ENCODE peak calls at places on chromosome 2, in five cellular contexts. One of them, this sample, is unnamed.

GRCh38 chr2:55500025-55500424 is 19.5 kb upstream of the CFAP36 start:
- DNase-seq in HepG2: peak; percentile 13
- DNase-seq in CD8-positive, alpha-beta T cell: no peak
- DNase-seq in prostate gland: no peak
- DNase-seq in OCI-LY7: no peak
- DNase-seq in this sample: no peak

GRCh38 chr2:38997784-38998183 is 108.1 kb downstream of the ARHGEF33 start:
- DNase-seq in CD8-positive, alpha-beta T cell: no peak
- DNase-seq in HepG2: peak; percentile 14
- DNase-seq in OCI-LY7: no peak
- DNase-seq in prostate gland: no peak
- DNase-seq in this sample: no peak

GRCh38 chr2:202299712-202300111 is 34.1 kb downstream of the NOP58 start:
- DNase-seq in HepG2: no peak
- DNase-seq in OCI-LY7: no peak
- DNase-seq in CD8-positive, alpha-beta T cell: no peak
- DNase-seq in prostate gland: no peak
- DNase-seq in this sample: no peak

GRCh38 chr2:113324684-113325160 is 46.0 kb upstream of the PAX8 start:
- DNase-seq in OCI-LY7: no peak
- DNase-seq in CD8-positive, alpha-beta T cell: peak; percentile 57
- DNase-seq in HepG2: no peak
- DNase-seq in prostate gland: peak; percentile 24
- DNase-seq in this sample: no peak

GRCh38 chr2:142879191-142879590 is 1.7 kb downstream of the KYNU start:
- DNase-seq in HepG2: no peak
- DNase-seq in CD8-positive, alpha-beta T cell: no peak
- DNase-seq in prostate gland: no peak
- DNase-seq in OCI-LY7: no peak
- DNase-seq in this sample: no peak

GRCh38 chr2:32931945-32932709 is 14.6 kb upstream of the LTBP1 start:
- DNase-seq in prostate gland: no peak
- DNase-seq in CD8-positive, alpha-beta T cell: no peak
- DNase-seq in HepG2: no peak
- DNase-seq in OCI-LY7: no peak
- DNase-seq in this sample: no peak

GRCh38 chr2:210965472-210965871 is 409.1 kb downstream of the CPS1 start:
- DNase-seq in HepG2: no peak
- DNase-seq in CD8-positive, alpha-beta T cell: no peak
- DNase-seq in prostate gland: no peak
- DNase-seq in OCI-LY7: no peak
- DNase-seq in this sample: no peak

GRCh38 chr2:173213181-173213580 is 137.5 kb downstream of the MAP3K20 start:
- DNase-seq in prostate gland: no peak
- DNase-seq in OCI-LY7: no peak
- DNase-seq in CD8-positive, alpha-beta T cell: no peak
- DNase-seq in HepG2: no peak
- DNase-seq in this sample: no peak

GRCh38 chr2:28603821-28604220 is 108.0 kb downstream of the PLB1 start:
- DNase-seq in prostate gland: no peak
- DNase-seq in CD8-positive, alpha-beta T cell: no peak
- DNase-seq in HepG2: no peak
- DNase-seq in OCI-LY7: no peak
- DNase-seq in this sample: no peak

GRCh38 chr2:229408982-229409381 is 137.9 kb upstream of the PID1 start:
- DNase-seq in CD8-positive, alpha-beta T cell: no peak
- DNase-seq in HepG2: no peak
- DNase-seq in prostate gland: no peak
- DNase-seq in OCI-LY7: no peak
- DNase-seq in this sample: no peak

GRCh38 chr2:68637047-68637446 is 6.3 kb upstream of the PROKR1 start:
- DNase-seq in OCI-LY7: no peak
- DNase-seq in prostate gland: no peak
- DNase-seq in CD8-positive, alpha-beta T cell: no peak
- DNase-seq in HepG2: no peak
- DNase-seq in this sample: no peak

GRCh38 chr2:102313025-102313424 is 1.7 kb downstream of the IL1RL1 start:
- DNase-seq in HepG2: no peak
- DNase-seq in OCI-LY7: no peak
- DNase-seq in CD8-positive, alpha-beta T cell: no peak
- DNase-seq in prostate gland: no peak
- DNase-seq in this sample: no peak

GRCh38 chr2:241890524-241891235 is 21.2 kb downstream of the RTP5 start:
- DNase-seq in HepG2: no peak
- DNase-seq in prostate gland: peak; percentile 82
- DNase-seq in OCI-LY7: no peak
- DNase-seq in CD8-positive, alpha-beta T cell: no peak
- DNase-seq in this sample: no peak

GRCh38 chr2:33496150-33496549 is 19.7 kb downstream of the RASGRP3 start:
- DNase-seq in prostate gland: no peak
- DNase-seq in OCI-LY7: no peak
- DNase-seq in CD8-positive, alpha-beta T cell: no peak
- DNase-seq in HepG2: no peak
- DNase-seq in this sample: no peak

GRCh38 chr2:128446866-128447537 is 128.3 kb upstream of the HS6ST1 start:
- DNase-seq in HepG2: no peak
- DNase-seq in CD8-positive, alpha-beta T cell: peak; percentile 38
- DNase-seq in OCI-LY7: no peak
- DNase-seq in prostate gland: no peak
- DNase-seq in this sample: no peak

GRCh38 chr2:162750033-162750432 is 88.5 kb downstream of the KCNH7 start:
- DNase-seq in prostate gland: no peak
- DNase-seq in HepG2: peak; percentile 38
- DNase-seq in OCI-LY7: no peak
- DNase-seq in CD8-positive, alpha-beta T cell: no peak
- DNase-seq in this sample: no peak

GRCh38 chr2:10425656-10426055 is 22.5 kb downstream of the ODC1 start:
- DNase-seq in HepG2: no peak
- DNase-seq in prostate gland: no peak
- DNase-seq in OCI-LY7: no peak
- DNase-seq in CD8-positive, alpha-beta T cell: no peak
- DNase-seq in this sample: no peak

GRCh38 chr2:6518361-6518760 is 347.3 kb downstream of the CMPK2 start:
- DNase-seq in HepG2: no peak
- DNase-seq in prostate gland: no peak
- DNase-seq in CD8-positive, alpha-beta T cell: no peak
- DNase-seq in OCI-LY7: no peak
- DNase-seq in this sample: no peak

GRCh38 chr2:65456886-65457285 is 24.5 kb upstream of the SPRED2 start:
- DNase-seq in CD8-positive, alpha-beta T cell: no peak
- DNase-seq in prostate gland: no peak
- DNase-seq in HepG2: no peak
- DNase-seq in OCI-LY7: no peak
- DNase-seq in this sample: no peak

GRCh38 chr2:11009866-11010265 is 98.1 kb downstream of the KCNF1 start:
- DNase-seq in prostate gland: no peak
- DNase-seq in CD8-positive, alpha-beta T cell: no peak
- DNase-seq in OCI-LY7: no peak
- DNase-seq in HepG2: no peak
- DNase-seq in this sample: no peak

GRCh38 chr2:121400206-121400605 is 115.2 kb upstream of the TFCP2L1 start:
- DNase-seq in prostate gland: no peak
- DNase-seq in CD8-positive, alpha-beta T cell: no peak
- DNase-seq in OCI-LY7: no peak
- DNase-seq in HepG2: no peak
- DNase-seq in this sample: no peak

GRCh38 chr2:57906152-57906732 is 140.4 kb upstream of the VRK2 start:
- DNase-seq in OCI-LY7: peak; percentile 30
- DNase-seq in CD8-positive, alpha-beta T cell: no peak
- DNase-seq in prostate gland: no peak
- DNase-seq in HepG2: peak; percentile 62
- DNase-seq in this sample: no peak

GRCh38 chr2:44964704-44965343 is 23.3 kb downstream of the SIX3 start:
- DNase-seq in HepG2: no peak
- DNase-seq in prostate gland: no peak
- DNase-seq in CD8-positive, alpha-beta T cell: no peak
- DNase-seq in OCI-LY7: peak; percentile 49
- DNase-seq in this sample: no peak

GRCh38 chr2:231699006-231699405 is 9.3 kb upstream of the PTMA start:
- DNase-seq in prostate gland: no peak
- DNase-seq in HepG2: no peak
- DNase-seq in OCI-LY7: no peak
- DNase-seq in CD8-positive, alpha-beta T cell: no peak
- DNase-seq in this sample: no peak

GRCh38 chr2:240527153-240527750 is 30.5 kb downstream of the ANKMY1 start:
- DNase-seq in OCI-LY7: no peak
- DNase-seq in prostate gland: no peak
- DNase-seq in CD8-positive, alpha-beta T cell: no peak
- DNase-seq in HepG2: no peak
- DNase-seq in this sample: no peak
- H3K9me3 ChIP-seq in OCI-LY7: peaks cover 44% of the 10 kb centered on the region
- H3K9me3 ChIP-seq in prostate gland: no peaks in the 10 kb centered on the region
- H3K9me3 ChIP-seq in CD8-positive, alpha-beta T cell: peaks cover 12% of the 10 kb centered on the region
- H3K9me3 ChIP-seq in HepG2: peaks cover 29% of the 10 kb centered on the region
- H3K9me3 ChIP-seq in this sample: peaks cover 3% of the 10 kb centered on the region

GRCh38 chr2:8547284-8548064 is 134.4 kb upstream of the ID2 start:
- DNase-seq in CD8-positive, alpha-beta T cell: no peak
- DNase-seq in HepG2: no peak
- DNase-seq in prostate gland: no peak
- DNase-seq in OCI-LY7: no peak
- DNase-seq in this sample: no peak
- H3K4me1 ChIP-seq in CD8-positive, alpha-beta T cell: peaks cover 27% of the 10 kb centered on the region
- H3K4me1 ChIP-seq in HepG2: peaks cover 16% of the 10 kb centered on the region
- H3K4me1 ChIP-seq in prostate gland: no peaks in the 10 kb centered on the region
- H3K4me1 ChIP-seq in OCI-LY7: peaks cover 100% of the 10 kb centered on the region
- H3K4me1 ChIP-seq in this sample: peaks cover 33% of the 10 kb centered on the region

GRCh38 chr2:96551605-96552283 is 15.2 kb downstream of the ARID5A start:
- DNase-seq in HepG2: no peak
- DNase-seq in OCI-LY7: no peak
- DNase-seq in CD8-positive, alpha-beta T cell: no peak
- DNase-seq in prostate gland: no peak
- DNase-seq in this sample: no peak
- H3K36me3 ChIP-seq in HepG2: no peaks in the 10 kb centered on the region
- H3K36me3 ChIP-seq in OCI-LY7: no peaks in the 10 kb centered on the region
- H3K36me3 ChIP-seq in CD8-positive, alpha-beta T cell: peaks cover 51% of the 10 kb centered on the region
- H3K36me3 ChIP-seq in prostate gland: no peaks in the 10 kb centered on the region
- H3K36me3 ChIP-seq in this sample: peaks cover 50% of the 10 kb centered on the region

DNA sequence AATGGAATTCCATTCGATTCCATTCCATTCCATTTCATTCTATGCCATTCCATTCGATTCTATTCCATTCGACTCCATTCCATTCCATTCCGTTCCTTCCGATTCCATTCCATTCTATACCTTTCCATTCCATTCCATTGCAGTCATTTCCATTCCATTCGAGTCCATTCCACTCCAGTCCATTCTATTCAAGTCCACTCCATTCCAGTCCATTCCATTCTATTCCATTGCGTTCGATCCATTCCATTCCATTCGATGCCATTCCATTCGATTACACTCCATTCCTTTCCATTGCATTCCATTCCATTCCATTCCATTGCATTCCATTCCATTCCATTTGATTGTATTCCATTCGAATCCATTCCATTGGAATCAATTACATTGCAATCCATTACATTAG is 1119.8 kb downstream of the RPIA start:
- DNase-seq in HepG2: no peak
- DNase-seq in prostate gland: no peak
- DNase-seq in CD8-positive, alpha-beta T cell: no peak
- DNase-seq in OCI-LY7: no peak
- DNase-seq in this sample: no peak
- H3K9me3 ChIP-seq in HepG2: peaks cover 22% of the 10 kb centered on the region
- H3K9me3 ChIP-seq in prostate gland: no peaks in the 10 kb centered on the region
- H3K9me3 ChIP-seq in CD8-positive, alpha-beta T cell: peaks cover 10% of the 10 kb centered on the region
- H3K9me3 ChIP-seq in OCI-LY7: peaks cover 61% of the 10 kb centered on the region
- H3K9me3 ChIP-seq in this sample: peaks cover 24% of the 10 kb centered on the region

GRCh38 chr2:47178359-47178758 is 23.3 kb upstream of the STPG4 start:
- DNase-seq in prostate gland: no peak
- DNase-seq in HepG2: no peak
- DNase-seq in OCI-LY7: no peak
- DNase-seq in CD8-positive, alpha-beta T cell: no peak
- DNase-seq in this sample: no peak
- H3K4me1 ChIP-seq in prostate gland: no peaks in the 10 kb centered on the region
- H3K4me1 ChIP-seq in HepG2: peaks cover 22% of the 10 kb centered on the region
- H3K4me1 ChIP-seq in OCI-LY7: peaks cover 31% of the 10 kb centered on the region
- H3K4me1 ChIP-seq in CD8-positive, alpha-beta T cell: peaks cover 21% of the 10 kb centered on the region
- H3K4me1 ChIP-seq in this sample: peaks cover 15% of the 10 kb centered on the region

GRCh38 chr2:216147172-216148131 is 38.3 kb downstream of the XRCC5 start:
- DNase-seq in HepG2: no peak
- DNase-seq in OCI-LY7: no peak
- DNase-seq in CD8-positive, alpha-beta T cell: no peak
- DNase-seq in prostate gland: no peak
- DNase-seq in this sample: no peak
- H3K36me3 ChIP-seq in HepG2: peaks cover 38% of the 10 kb centered on the region
- H3K36me3 ChIP-seq in OCI-LY7: peaks cover 100% of the 10 kb centered on the region
- H3K36me3 ChIP-seq in CD8-positive, alpha-beta T cell: peaks cover 56% of the 10 kb centered on the region
- H3K36me3 ChIP-seq in prostate gland: no peaks in the 10 kb centered on the region
- H3K36me3 ChIP-seq in this sample: peaks cover 71% of the 10 kb centered on the region

GRCh38 chr2:4718777-4719176 is 973.4 kb upstream of the SOX11 start:
- DNase-seq in prostate gland: no peak
- DNase-seq in CD8-positive, alpha-beta T cell: no peak
- DNase-seq in OCI-LY7: no peak
- DNase-seq in HepG2: no peak
- DNase-seq in this sample: no peak

DNA sequence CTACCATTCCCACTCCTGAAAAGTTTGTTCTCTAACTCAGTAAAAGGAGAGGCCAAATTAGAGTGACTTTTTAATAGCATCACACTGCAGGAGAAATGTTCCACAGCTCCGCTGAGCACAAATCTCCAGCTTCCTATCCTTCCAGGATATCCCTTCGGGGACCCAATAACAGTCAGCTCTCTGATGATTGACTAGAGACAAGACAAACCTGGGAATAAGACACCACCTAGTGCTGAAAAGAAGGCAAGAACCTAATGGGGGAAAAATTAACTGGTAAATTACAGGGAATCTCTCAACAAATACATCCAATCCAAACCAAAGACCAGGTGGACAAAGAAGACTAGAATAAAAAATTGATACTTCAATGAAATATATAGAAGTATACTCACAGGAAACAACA is 977.1 kb upstream of the SOX11 start:
- DNase-seq in HepG2: no peak
- DNase-seq in CD8-positive, alpha-beta T cell: no peak
- DNase-seq in prostate gland: no peak
- DNase-seq in OCI-LY7: peak; percentile 22
- DNase-seq in this sample: no peak
- H3K9me3 ChIP-seq in HepG2: peaks cover 73% of the 10 kb centered on the region
- H3K9me3 ChIP-seq in CD8-positive, alpha-beta T cell: no peaks in the 10 kb centered on the region
- H3K9me3 ChIP-seq in prostate gland: no peaks in the 10 kb centered on the region
- H3K9me3 ChIP-seq in OCI-LY7: peaks cover 5% of the 10 kb centered on the region
- H3K9me3 ChIP-seq in this sample: no peaks in the 10 kb centered on the region

GRCh38 chr2:216491757-216492635 is 6.6 kb upstream of the RPL37A start:
- DNase-seq in CD8-positive, alpha-beta T cell: no peak
- DNase-seq in OCI-LY7: peak; percentile 66
- DNase-seq in prostate gland: no peak
- DNase-seq in HepG2: peak; percentile 66
- DNase-seq in this sample: no peak
- H3K4me1 ChIP-seq in CD8-positive, alpha-beta T cell: no peaks in the 10 kb centered on the region
- H3K4me1 ChIP-seq in OCI-LY7: peaks cover 22% of the 10 kb centered on the region
- H3K4me1 ChIP-seq in prostate gland: no peaks in the 10 kb centered on the region
- H3K4me1 ChIP-seq in HepG2: peaks cover 20% of the 10 kb centered on the region
- H3K4me1 ChIP-seq in this sample: no peaks in the 10 kb centered on the region

This sample was measured in effector memory CD4-positive, alpha-beta T cell.